ENCODE peak calls at places on chromosome 16, in four cellular contexts. Q is dorsolateral prefrontal cortex, K is GM23248, F is ascending aorta. S is an unnamed sample.

GRCh38 chr16:74521691-74522090 is 85.2 kb downstream of the GLG1 start:
- DNase-seq in Q (peak), K (peak), F (no peak), S (peak)

GRCh38 chr16:56277040-56277439 is 85.8 kb downstream of the GNAO1 start:
- DNase-seq in Q (no peak), K (no peak), F (no peak), S (no peak)

GRCh38 chr16:66069576-66069975 is 296.9 kb upstream of the CDH5 start:
- DNase-seq in Q (no peak), K (no peak), F (no peak), S (no peak)

GRCh38 chr16:21626659-21627277 is 25.6 kb downstream of the IGSF6 start:
- DNase-seq in Q (no peak), K (peak), F (no peak), S (peak)

GRCh38 chr16:11792404-11793260 is 4.4 kb downstream of the ZC3H7A start:
- DNase-seq in Q (no peak), K (no peak), F (no peak), S (no peak)

GRCh38 chr16:28504707-28505404 is 1.8 kb downstream of the IL27 start:
- DNase-seq in Q (no peak), K (no peak), F (no peak), S (no peak)

GRCh38 chr16:1790611-1791255 is 2.8 kb downstream of the IGFALS start:
- DNase-seq in Q (no peak), K (no peak), F (peak), S (no peak)

GRCh38 chr16:84520778-84521770 is 16.6 kb upstream of the MEAK7 start:
- DNase-seq in Q (no peak), K (no peak), F (no peak), S (no peak)

GRCh38 chr16:53258809-53259208 is 175.5 kb upstream of the RBL2 start:
- DNase-seq in Q (no peak), K (no peak), F (no peak), S (no peak)

GRCh38 chr16:21608647-21609328 is 9.4 kb downstream of the METTL9 start:
- DNase-seq in Q (no peak), K (peak), F (no peak), S (no peak)

GRCh38 chr16:802461-802860 is 1.9 kb upstream of the GNG13 start:
- DNase-seq in Q (no peak), K (no peak), F (no peak), S (no peak)

GRCh38 chr16:73040136-73040535 is 7.8 kb downstream of the ZFHX3 start:
- DNase-seq in Q (no peak), K (no peak), F (no peak), S (no peak)

GRCh38 chr16:71645450-71645849 is 19.5 kb downstream of the MARVELD3 start:
- DNase-seq in Q (no peak), K (peak), F (no peak), S (peak)

GRCh38 chr16:4212934-4213296 is 29.0 kb downstream of the SRL start:
- DNase-seq in Q (no peak), K (peak), F (no peak), S (peak)

GRCh38 chr16:4212207-4212933 is 29.5 kb downstream of the SRL start:
- DNase-seq in Q (no peak), K (no peak), F (peak), S (no peak)

GRCh38 chr16:4213721-4214120 is 28.2 kb downstream of the SRL start:
- DNase-seq in Q (no peak), K (peak), F (no peak), S (peak)

GRCh38 chr16:4215106-4215505 is 26.8 kb downstream of the SRL start:
- DNase-seq in Q (no peak), K (no peak), F (no peak), S (no peak)

DNA sequence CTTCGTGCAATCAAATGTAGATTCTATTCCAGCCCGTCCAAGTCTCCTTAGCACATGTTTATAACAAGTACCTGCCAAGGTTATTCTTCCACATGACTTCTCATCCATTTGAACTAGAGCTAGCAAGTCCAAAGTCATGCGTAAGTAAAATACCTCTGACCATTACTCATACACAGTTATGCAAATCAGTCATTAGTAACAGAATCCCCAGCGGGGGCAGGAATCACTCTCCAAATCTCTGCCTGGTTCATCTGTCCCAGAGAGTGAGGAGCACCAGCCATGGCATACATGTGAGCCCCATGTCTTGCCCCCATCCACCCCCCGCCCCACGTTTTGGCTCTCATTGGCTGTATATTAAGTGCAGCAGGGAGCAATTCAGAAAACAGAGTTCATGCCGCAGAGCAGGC is 27.7 kb downstream of the SRL start:
- DNase-seq in Q (no peak), K (peak), F (peak), S (peak)
- H3K27ac ChIP-seq in Q (no peak), K (peak), F (peak), S (peak)

GRCh38 chr16:4533490-4533889 is 5.1 kb downstream of the CDIP1 start:
- DNase-seq in Q (no peak), K (no peak), F (no peak), S (no peak)

GRCh38 chr16:4537376-4538066 is 1.1 kb downstream of the CDIP1 start:
- DNase-seq in Q (no peak), K (peak), F (peak), S (no peak)

GRCh38 chr16:4536391-4537106 is 2.0 kb downstream of the CDIP1 start:
- DNase-seq in Q (no peak), K (no peak), F (peak), S (no peak)

GRCh38 chr16:4534151-4534790 is 4.3 kb downstream of the CDIP1 start:
- DNase-seq in Q (no peak), K (no peak), F (no peak), S (no peak)

DNA sequence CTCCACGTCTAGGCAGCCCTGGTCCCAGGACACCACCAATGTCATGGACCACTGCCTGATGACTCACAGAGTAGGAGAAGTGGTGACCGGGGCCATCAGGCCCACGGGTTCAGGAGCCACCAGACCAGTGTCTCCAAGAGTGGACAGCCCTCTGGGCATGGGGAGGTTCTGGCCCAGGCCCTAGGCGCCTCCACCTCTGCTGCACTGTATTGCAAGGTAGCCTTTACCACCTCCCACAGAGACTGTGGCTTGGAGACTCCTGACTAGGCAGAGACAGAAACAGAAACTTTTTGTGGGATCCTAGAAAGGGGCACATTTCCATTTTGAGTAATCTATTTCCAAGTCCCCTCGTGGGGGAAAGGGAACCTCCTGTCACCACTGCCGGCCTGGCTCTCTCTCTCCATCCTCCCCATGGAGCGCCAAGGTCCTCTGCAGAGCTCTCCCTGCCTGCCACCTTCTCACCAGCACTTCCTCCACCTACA is 2.9 kb downstream of the CDIP1 start:
- DNase-seq in Q (no peak), K (no peak), F (no peak), S (no peak)
- H3K27ac ChIP-seq in Q (peak), K (no peak), F (peak), S (no peak)

DNA sequence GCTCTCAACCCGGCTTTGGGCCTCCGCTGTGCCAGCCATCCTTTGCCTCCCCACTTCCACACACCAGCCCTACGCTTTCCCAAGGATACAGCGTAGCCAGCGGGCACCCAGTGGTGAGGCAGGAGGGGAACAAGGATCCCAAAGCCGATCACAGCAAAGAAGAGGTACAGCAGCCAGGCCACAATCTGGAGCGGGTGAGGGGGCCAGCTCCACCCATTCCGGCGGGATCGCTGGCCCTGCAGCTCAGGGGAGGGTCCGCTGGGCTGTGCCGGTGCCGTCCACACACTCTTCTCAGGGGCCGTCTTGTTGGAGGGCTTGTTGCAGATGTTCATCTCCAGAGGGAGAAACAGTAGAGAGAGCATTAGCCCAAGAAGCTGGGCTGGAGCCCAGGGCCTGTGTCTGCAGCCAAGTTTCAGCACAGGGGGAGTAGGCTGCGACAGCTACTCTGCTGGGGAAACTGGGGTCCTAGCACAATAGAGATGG is 10.1 kb downstream of the ZDHHC1 start:
- DNase-seq in Q (no peak), K (peak), F (no peak), S (no peak)
- H3K27ac ChIP-seq in Q (peak), K (peak), F (peak), S (peak)

GRCh38 chr16:30926333-30926811 is 3.0 kb downstream of the FBXL19 start:
- DNase-seq in Q (no peak), K (no peak), F (no peak), S (no peak)

GRCh38 chr16:30926937-30927788 is 3.8 kb downstream of the FBXL19 start:
- DNase-seq in Q (no peak), K (no peak), F (no peak), S (no peak)

GRCh38 chr16:30924797-30925645 is 1.6 kb downstream of the FBXL19 start:
- DNase-seq in Q (no peak), K (peak), F (no peak), S (no peak)

GRCh38 chr16:30924086-30924714 is 828 bp downstream of the FBXL19 start:
- DNase-seq in Q (no peak), K (peak), F (peak), S (no peak)

GRCh38 chr16:30925646-30926332 is 2.4 kb downstream of the FBXL19 start:
- DNase-seq in Q (no peak), K (no peak), F (no peak), S (no peak)
- H3K27ac ChIP-seq in Q (peak), K (no peak), F (no peak), S (no peak)

GRCh38 chr16:89244754-89245153 is 27.3 kb downstream of the ZNF778 start:
- DNase-seq in Q (no peak), K (no peak), F (no peak), S (no peak)

GRCh38 chr16:89241187-89242003 is 23.9 kb downstream of the ZNF778 start:
- DNase-seq in Q (peak), K (peak), F (peak), S (peak)

GRCh38 chr16:89246383-89246902 is 28.9 kb downstream of the ZNF778 start:
- DNase-seq in Q (no peak), K (no peak), F (no peak), S (no peak)

GRCh38 chr16:89242795-89243200 is 25.3 kb downstream of the ZNF778 start:
- DNase-seq in Q (no peak), K (no peak), F (no peak), S (no peak)

DNA sequence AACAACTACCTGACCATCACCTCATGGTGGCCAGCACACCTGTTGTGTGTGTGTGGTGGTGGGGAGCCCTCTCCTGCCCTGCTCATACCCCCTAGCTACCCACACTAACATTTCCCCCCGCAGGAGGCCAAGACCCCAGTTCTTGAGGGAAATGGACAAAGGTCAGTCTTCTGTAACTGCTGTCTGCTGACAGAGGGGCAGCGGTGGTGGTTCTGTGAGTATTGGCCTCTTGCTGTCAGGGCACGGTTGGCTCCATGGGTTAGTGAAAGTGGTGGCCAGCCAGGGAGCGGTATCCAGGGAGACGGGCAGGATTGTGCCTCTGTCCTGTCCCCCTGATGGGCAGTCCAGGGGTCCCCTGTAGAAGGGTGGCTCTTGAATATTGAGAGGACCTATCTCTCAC is 26.2 kb downstream of the ZNF778 start:
- DNase-seq in Q (no peak), K (no peak), F (no peak), S (no peak)
- H3K27ac ChIP-seq in Q (no peak), K (no peak), F (no peak), S (no peak)

GRCh38 chr16:58024347-58024672 is 1.2 kb upstream of the MMP15 start:
- DNase-seq in Q (no peak), K (no peak), F (no peak), S (no peak)
- H3K27ac ChIP-seq in Q (no peak), K (no peak), F (no peak), S (no peak)